ENCODE peak calls at places on chromosomes 2 and 18, in five cellular contexts. One of them, this sample, is unnamed. For H3K27me3, the result is how much of the 10 kb centered on the place peaks cover.

GRCh38 chr18:903703-904102 is 968 bp upstream of the ADCYAP1 start:
- DNase-seq in body of pancreas: peak
- DNase-seq in right lobe of liver: peak
- DNase-seq in gastrocnemius medialis: no peak
- DNase-seq in tibial nerve: peak
- DNase-seq in this sample: no peak

GRCh38 chr2:171878481-171878993 is 15.5 kb downstream of the SLC25A12 start:
- DNase-seq in body of pancreas: peak
- DNase-seq in right lobe of liver: no peak
- DNase-seq in gastrocnemius medialis: peak
- DNase-seq in tibial nerve: peak
- DNase-seq in this sample: no peak

GRCh38 chr2:230600881-230601280 is 111.8 kb upstream of the CAB39 start:
- DNase-seq in body of pancreas: no peak
- DNase-seq in right lobe of liver: no peak
- DNase-seq in gastrocnemius medialis: no peak
- DNase-seq in tibial nerve: no peak
- DNase-seq in this sample: no peak

GRCh38 chr2:170924969-170925368 is 4.1 kb upstream of the GORASP2 start:
- DNase-seq in body of pancreas: no peak
- DNase-seq in right lobe of liver: no peak
- DNase-seq in gastrocnemius medialis: no peak
- DNase-seq in tibial nerve: no peak
- DNase-seq in this sample: no peak

GRCh38 chr2:144520718-144521487 is 984 bp upstream of the ZEB2 start:
- DNase-seq in body of pancreas: no peak
- DNase-seq in right lobe of liver: no peak
- DNase-seq in gastrocnemius medialis: no peak
- DNase-seq in tibial nerve: no peak
- DNase-seq in this sample: no peak

GRCh38 chr18:22432672-22433137 is 15.0 kb upstream of the CTAGE1 start:
- DNase-seq in body of pancreas: peak
- DNase-seq in right lobe of liver: peak
- DNase-seq in gastrocnemius medialis: peak
- DNase-seq in tibial nerve: peak
- DNase-seq in this sample: no peak

GRCh38 chr2:27724905-27725693 is 46.4 kb upstream of the MRPL33 start:
- DNase-seq in body of pancreas: no peak
- DNase-seq in right lobe of liver: no peak
- DNase-seq in gastrocnemius medialis: no peak
- DNase-seq in tibial nerve: no peak
- DNase-seq in this sample: no peak

GRCh38 chr2:161068670-161069069 is 91.6 kb upstream of the TANK start:
- DNase-seq in body of pancreas: no peak
- DNase-seq in right lobe of liver: no peak
- DNase-seq in gastrocnemius medialis: no peak
- DNase-seq in tibial nerve: no peak
- DNase-seq in this sample: no peak

GRCh38 chr2:19796036-19796703 is 105.6 kb downstream of the TTC32 start:
- DNase-seq in body of pancreas: no peak
- DNase-seq in right lobe of liver: no peak
- DNase-seq in gastrocnemius medialis: no peak
- DNase-seq in tibial nerve: no peak
- DNase-seq in this sample: no peak

GRCh38 chr18:59900222-59901128 is 679 bp downstream of the PMAIP1 start:
- DNase-seq in body of pancreas: peak
- DNase-seq in right lobe of liver: no peak
- DNase-seq in gastrocnemius medialis: no peak
- DNase-seq in tibial nerve: no peak
- DNase-seq in this sample: no peak

GRCh38 chr2:130264501-130264900 is 66.3 kb upstream of the TUBA3E start:
- DNase-seq in body of pancreas: no peak
- DNase-seq in right lobe of liver: no peak
- DNase-seq in gastrocnemius medialis: no peak
- DNase-seq in tibial nerve: no peak
- DNase-seq in this sample: no peak

GRCh38 chr18:24805156-24805555 is 344.7 kb downstream of the HRH4 start:
- DNase-seq in body of pancreas: no peak
- DNase-seq in right lobe of liver: no peak
- DNase-seq in gastrocnemius medialis: no peak
- DNase-seq in tibial nerve: no peak
- DNase-seq in this sample: no peak

GRCh38 chr2:201643216-201643651 is at the start of gene TMEM237:
- DNase-seq in body of pancreas: no peak
- DNase-seq in right lobe of liver: no peak
- DNase-seq in gastrocnemius medialis: no peak
- DNase-seq in tibial nerve: no peak
- DNase-seq in this sample: no peak

GRCh38 chr18:54604211-54604610 is 13.2 kb downstream of the DYNAP start:
- DNase-seq in body of pancreas: no peak
- DNase-seq in right lobe of liver: no peak
- DNase-seq in gastrocnemius medialis: no peak
- DNase-seq in tibial nerve: no peak
- DNase-seq in this sample: no peak

GRCh38 chr2:151051584-151052220 is 210.0 kb downstream of the RBM43 start:
- DNase-seq in body of pancreas: peak
- DNase-seq in right lobe of liver: no peak
- DNase-seq in gastrocnemius medialis: no peak
- DNase-seq in tibial nerve: peak
- DNase-seq in this sample: no peak

GRCh38 chr2:3739313-3739712 is 35.9 kb downstream of the DCDC2C start:
- DNase-seq in body of pancreas: no peak
- DNase-seq in right lobe of liver: no peak
- DNase-seq in gastrocnemius medialis: no peak
- DNase-seq in tibial nerve: no peak
- DNase-seq in this sample: no peak

GRCh38 chr2:3737128-3737527 is 33.8 kb downstream of the DCDC2C start:
- DNase-seq in body of pancreas: no peak
- DNase-seq in right lobe of liver: no peak
- DNase-seq in gastrocnemius medialis: no peak
- DNase-seq in tibial nerve: no peak
- DNase-seq in this sample: no peak

GRCh38 chr2:3741372-3741771 is 38.0 kb downstream of the DCDC2C start:
- DNase-seq in body of pancreas: no peak
- DNase-seq in right lobe of liver: no peak
- DNase-seq in gastrocnemius medialis: no peak
- DNase-seq in tibial nerve: no peak
- DNase-seq in this sample: no peak

GRCh38 chr2:3736112-3736511 is 32.7 kb downstream of the DCDC2C start:
- DNase-seq in body of pancreas: no peak
- DNase-seq in right lobe of liver: no peak
- DNase-seq in gastrocnemius medialis: no peak
- DNase-seq in tibial nerve: no peak
- DNase-seq in this sample: no peak

DNA sequence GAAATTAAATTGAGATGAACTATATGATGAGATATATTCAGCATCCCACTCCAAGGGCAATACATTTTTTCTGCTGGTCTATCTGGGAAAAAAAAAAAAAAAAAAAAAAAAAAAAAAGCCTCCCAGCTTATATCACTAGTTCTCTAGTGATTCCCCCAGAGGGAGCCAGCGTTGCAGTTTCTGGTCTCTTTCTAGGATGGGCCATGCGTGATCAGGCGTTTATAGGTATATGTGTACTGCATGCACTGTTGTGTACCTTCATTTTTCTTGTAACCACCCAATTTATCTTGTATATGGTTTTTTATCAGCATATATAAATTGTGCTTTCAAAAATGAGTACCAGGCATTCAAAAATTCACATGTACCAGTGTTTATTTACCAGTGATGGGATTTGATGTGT is 35.1 kb downstream of the DCDC2C start:
- DNase-seq in body of pancreas: no peak
- DNase-seq in right lobe of liver: no peak
- DNase-seq in gastrocnemius medialis: no peak
- DNase-seq in tibial nerve: no peak
- DNase-seq in this sample: no peak
- TF ChIP-seq CTCF in body of pancreas: no peak
- TF ChIP-seq CTCF in right lobe of liver: peak
- TF ChIP-seq CTCF in gastrocnemius medialis: no peak
- TF ChIP-seq CTCF in tibial nerve: no peak
- TF ChIP-seq CTCF in this sample: no peak

GRCh38 chr2:47272031-47272864 is 117.1 kb upstream of the STPG4 start:
- DNase-seq in body of pancreas: peak
- DNase-seq in right lobe of liver: peak
- DNase-seq in gastrocnemius medialis: peak
- DNase-seq in tibial nerve: peak
- DNase-seq in this sample: no peak
- TF ChIP-seq POLR2A in body of pancreas: no peak
- TF ChIP-seq POLR2A in right lobe of liver: no peak
- TF ChIP-seq POLR2A in gastrocnemius medialis: no peak
- TF ChIP-seq POLR2A in tibial nerve: no peak
- TF ChIP-seq POLR2A in this sample: no peak

DNA sequence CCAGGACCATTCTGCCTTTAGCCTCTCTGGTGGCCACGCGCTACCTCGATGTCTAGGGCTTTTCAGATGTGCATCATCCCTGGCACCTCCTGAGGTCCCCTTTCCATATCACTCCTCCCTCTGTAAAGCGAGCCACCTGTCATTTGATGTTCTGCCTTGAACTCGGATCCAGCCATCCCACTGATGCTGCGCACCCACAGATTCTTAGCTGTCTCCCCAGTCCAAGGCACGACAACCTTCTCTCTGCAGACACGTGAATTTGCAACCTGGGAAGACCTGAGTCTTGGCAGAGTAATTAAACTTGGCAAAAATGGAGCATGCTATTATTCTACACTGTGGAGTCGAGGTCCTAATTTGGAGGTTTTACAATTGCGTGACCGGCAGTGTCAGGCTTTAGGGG is 61.9 kb downstream of the NGEF start:
- DNase-seq in body of pancreas: no peak
- DNase-seq in right lobe of liver: no peak
- DNase-seq in gastrocnemius medialis: no peak
- DNase-seq in tibial nerve: no peak
- DNase-seq in this sample: no peak
- H3K27me3 ChIP-seq in body of pancreas: under half
- H3K27me3 ChIP-seq in right lobe of liver: under half
- H3K27me3 ChIP-seq in gastrocnemius medialis: under half
- H3K27me3 ChIP-seq in tibial nerve: under half
- H3K27me3 ChIP-seq in this sample: under half

GRCh38 chr2:37418956-37419355 is 74.5 kb downstream of the QPCT start:
- DNase-seq in body of pancreas: no peak
- DNase-seq in right lobe of liver: no peak
- DNase-seq in gastrocnemius medialis: no peak
- DNase-seq in tibial nerve: no peak
- DNase-seq in this sample: no peak

GRCh38 chr2:37421686-37422085 is 77.3 kb downstream of the QPCT start:
- DNase-seq in body of pancreas: no peak
- DNase-seq in right lobe of liver: no peak
- DNase-seq in gastrocnemius medialis: no peak
- DNase-seq in tibial nerve: no peak
- DNase-seq in this sample: no peak

GRCh38 chr2:37414470-37414949 is 70.1 kb downstream of the QPCT start:
- DNase-seq in body of pancreas: no peak
- DNase-seq in right lobe of liver: no peak
- DNase-seq in gastrocnemius medialis: no peak
- DNase-seq in tibial nerve: no peak
- DNase-seq in this sample: no peak

GRCh38 chr2:37415128-37415817 is 70.8 kb downstream of the QPCT start:
- DNase-seq in body of pancreas: no peak
- DNase-seq in right lobe of liver: no peak
- DNase-seq in gastrocnemius medialis: no peak
- DNase-seq in tibial nerve: no peak
- DNase-seq in this sample: no peak

GRCh38 chr2:37417321-37417720 is 72.9 kb downstream of the QPCT start:
- DNase-seq in body of pancreas: no peak
- DNase-seq in right lobe of liver: no peak
- DNase-seq in gastrocnemius medialis: no peak
- DNase-seq in tibial nerve: no peak
- DNase-seq in this sample: no peak
- TF ChIP-seq CTCF in body of pancreas: no peak
- TF ChIP-seq CTCF in right lobe of liver: no peak
- TF ChIP-seq CTCF in gastrocnemius medialis: no peak
- TF ChIP-seq CTCF in tibial nerve: no peak
- TF ChIP-seq CTCF in this sample: no peak

This sample was measured in esophagus squamous epithelium.